ENCODE peak calls at places on chromosome 11, in ten cellular contexts. E, K, L, U, V, C, A, Z, S and T are unnamed samples.

GRCh38 chr11:115720537-115721308 is 216.5 kb upstream of the CADM1 start:
- DNase-seq in E (no peak), K (no peak), L (no peak), U (no peak), V (peak; percentile 18), C (peak; percentile 14), A (no peak), Z (no peak), S (no peak), T (no peak)

GRCh38 chr11:76612226-76612625 is 58.3 kb downstream of the LRRC32 start:
- DNase-seq in E (no peak), K (no peak), L (no peak), U (no peak), V (no peak), C (no peak), A (no peak), Z (no peak), S (no peak), T (no peak)

GRCh38 chr11:119531623-119532022 is 108.7 kb upstream of the THY1 start:
- DNase-seq in E (no peak), K (no peak), L (no peak), U (no peak), V (no peak), C (no peak), A (no peak), Z (no peak), S (no peak), T (no peak)

GRCh38 chr11:96137357-96137756 is 205.6 kb downstream of the MAML2 start:
- DNase-seq in E (peak; percentile 41), K (no peak), L (no peak), U (no peak), V (no peak), C (no peak), A (no peak), Z (no peak), S (no peak), T (no peak)

GRCh38 chr11:29707924-29708323 is 308.9 kb downstream of the KCNA4 start:
- DNase-seq in E (no peak), K (no peak), L (no peak), U (no peak), V (no peak), C (no peak), A (no peak), Z (no peak), S (no peak), T (no peak)

GRCh38 chr11:70532066-70532440 is 133.7 kb downstream of the CTTN start:
- DNase-seq in E (no peak), K (no peak), L (peak; percentile 7), U (no peak), V (no peak), C (peak; percentile 36), A (no peak), Z (no peak), S (no peak), T (no peak)

GRCh38 chr11:76268498-76268897 is 62.2 kb upstream of the WNT11 start:
- DNase-seq in E (no peak), K (no peak), L (no peak), U (no peak), V (no peak), C (no peak), A (no peak), Z (no peak), S (no peak), T (no peak)

GRCh38 chr11:46296520-46297448 is 19.3 kb downstream of the CREB3L1 start:
- DNase-seq in E (peak; percentile 97), K (peak; percentile 96), L (no peak), U (no peak), V (no peak), C (peak; percentile 87), A (peak; percentile 97), Z (no peak), S (peak; percentile 72), T (peak; percentile 82)

GRCh38 chr11:15197696-15198095 is 83.0 kb downstream of the INSC start:
- DNase-seq in E (no peak), K (no peak), L (no peak), U (no peak), V (no peak), C (no peak), A (no peak), Z (no peak), S (no peak), T (no peak)

GRCh38 chr11:2590131-2590950 is 109.5 kb downstream of the KCNQ1OT1 start:
- DNase-seq in E (no peak), K (no peak), L (peak; percentile 15), U (no peak), V (no peak), C (no peak), A (no peak), Z (no peak), S (no peak), T (no peak)

GRCh38 chr11:22208151-22208858 is 15.4 kb downstream of the ANO5 start:
- DNase-seq in E (no peak), K (no peak), L (no peak), U (no peak), V (no peak), C (no peak), A (no peak), Z (no peak), S (no peak), T (no peak)

GRCh38 chr11:22203281-22203680 is 10.4 kb downstream of the ANO5 start:
- DNase-seq in E (no peak), K (no peak), L (no peak), U (no peak), V (peak; percentile 21), C (no peak), A (no peak), Z (no peak), S (no peak), T (no peak)

DNA sequence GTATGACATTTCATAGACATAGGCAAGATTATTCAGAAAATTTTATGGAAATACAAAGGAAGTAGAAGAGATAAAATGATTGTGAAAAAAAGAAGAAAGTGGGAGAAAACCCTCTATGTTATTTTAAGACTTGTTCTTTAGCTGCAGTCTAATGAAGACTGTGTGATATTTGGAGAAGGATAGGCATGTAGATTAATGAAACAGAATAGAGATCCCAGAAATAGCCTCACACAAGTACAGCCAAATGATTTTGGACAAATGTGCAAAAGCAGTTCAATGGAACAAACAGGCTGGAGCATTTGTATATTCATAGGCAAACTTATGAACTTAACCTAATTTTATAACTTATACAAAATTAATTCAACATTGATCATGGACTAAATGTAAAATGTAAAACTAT is 14.3 kb downstream of the ANO5 start:
- DNase-seq in E (no peak), K (no peak), L (no peak), U (no peak), V (no peak), C (no peak), A (no peak), Z (no peak), S (no peak), T (no peak)
- TF ChIP-seq CTCF in E (no peak), K (no peak), L (no peak), U (no peak), V (no peak), C (no peak), A (no peak), Z (no peak), S (no peak), T (no peak)

DNA sequence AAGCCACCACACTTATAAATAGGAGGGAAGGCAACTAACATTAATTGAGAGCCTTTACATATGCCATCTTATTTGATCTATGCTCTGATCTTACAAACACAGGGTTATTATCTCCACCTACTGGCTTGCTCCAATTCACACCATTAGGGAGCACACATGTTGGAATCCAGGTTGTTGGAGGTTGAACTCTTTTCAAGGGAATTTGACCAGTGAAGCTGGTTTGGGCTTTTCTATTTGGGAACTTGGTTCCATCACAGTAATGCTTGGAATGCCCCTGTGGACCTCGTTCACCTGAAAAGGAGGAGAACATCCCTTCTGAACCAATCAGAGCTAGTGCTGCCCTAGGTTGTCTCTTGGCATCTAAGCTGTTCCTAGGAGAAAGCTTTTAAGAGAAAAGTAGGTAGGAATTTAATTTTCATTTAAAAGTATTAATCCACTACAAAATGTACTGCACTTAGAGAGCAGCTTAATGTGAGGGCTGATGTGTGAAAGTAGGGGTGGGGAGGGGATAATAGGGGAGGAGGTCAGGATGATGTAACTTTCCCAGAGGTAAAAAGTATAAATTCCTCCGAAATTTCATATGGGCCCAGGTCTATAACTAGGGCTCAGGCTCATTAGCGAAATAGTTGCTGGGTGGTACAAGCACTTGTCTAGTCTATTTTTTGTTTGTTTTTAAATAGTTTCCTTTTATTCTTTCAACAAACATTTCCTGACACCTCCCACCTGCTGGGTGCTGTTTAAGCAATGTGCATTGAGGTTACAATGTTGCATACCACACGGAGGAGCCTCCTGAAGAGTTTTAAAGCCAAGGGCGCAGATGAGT is 7.6 kb upstream of the MICAL2 start:
- DNase-seq in E (no peak), K (no peak), L (no peak), U (no peak), V (no peak), C (no peak), A (no peak), Z (no peak), S (no peak), T (no peak)
- TF ChIP-seq CTCF in E (peak; percentile 9), K (no peak), L (no peak), U (no peak), V (no peak), C (no peak), A (no peak), Z (no peak), S (no peak), T (no peak)

DNA sequence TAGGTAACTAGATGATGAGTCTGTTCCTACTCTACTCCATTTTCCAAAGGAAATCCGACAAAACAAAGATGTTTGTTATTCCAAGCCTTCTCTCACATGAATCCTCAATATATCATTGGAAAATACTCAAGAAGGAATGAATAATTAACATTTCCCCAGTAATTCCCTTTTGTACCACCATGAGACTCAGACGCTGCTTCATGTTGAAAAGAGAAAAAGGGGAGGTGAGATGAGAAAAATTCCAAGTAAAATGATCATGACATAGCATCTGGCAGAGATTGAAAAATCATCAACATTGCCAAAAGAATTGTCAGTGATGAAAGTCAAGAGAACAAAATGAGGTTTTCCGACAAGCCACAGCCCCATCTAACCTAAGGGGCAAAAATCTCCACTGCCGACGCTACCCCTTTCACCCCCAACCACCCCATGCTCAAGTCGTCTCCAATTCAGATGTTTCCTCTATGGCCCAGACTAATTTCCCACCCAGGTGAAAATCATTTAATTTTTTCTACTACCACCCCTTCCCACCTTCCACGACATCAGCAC is 1.3 kb downstream of the RAB6A start:
- DNase-seq in E (peak; percentile 41), K (no peak), L (no peak), U (no peak), V (peak; percentile 3), C (no peak), A (no peak), Z (peak; percentile 5), S (no peak), T (no peak)
- TF ChIP-seq CTCF in E (peak; percentile 27), K (no peak), L (no peak), U (no peak), V (no peak), C (peak; percentile 12), A (no peak), Z (peak; percentile 15), S (no peak), T (no peak)

GRCh38 chr11:128520886-128521696 is 66.3 kb downstream of the ETS1 start:
- DNase-seq in E (no peak), K (no peak), L (no peak), U (no peak), V (no peak), C (no peak), A (no peak), Z (no peak), S (no peak), T (no peak)
- TF ChIP-seq CTCF in E (no peak), K (no peak), L (no peak), U (no peak), V (no peak), C (peak; percentile 14), A (no peak), Z (no peak), S (no peak), T (no peak)